ENCODE peak calls at places on chromosomes 12 and 14, in seven cellular contexts. I, F, V, G, Y, E and B are unnamed samples.

GRCh38 chr12:38921025-38921677 is 15.8 kb upstream of the CPNE8 start:
- DNase-seq in I (no peak), F (no peak), V (peak; percentile 51), G (no peak), Y (no peak), E (no peak), B (peak; percentile 1)

GRCh38 chr12:104281636-104282035 is 21.9 kb upstream of the EID3 start:
- DNase-seq in I (no peak), F (no peak), V (no peak), G (no peak), Y (no peak), E (no peak), B (no peak)

GRCh38 chr12:90922068-90922743 is 32.8 kb downstream of the CCER1 start:
- DNase-seq in I (no peak), F (no peak), V (no peak), G (no peak), Y (no peak), E (no peak), B (no peak)

GRCh38 chr14:31122098-31122611 is 85.4 kb downstream of the HECTD1 start:
- DNase-seq in I (no peak), F (no peak), V (no peak), G (no peak), Y (no peak), E (no peak), B (no peak)

GRCh38 chr14:79585845-79586244 is 625.5 kb downstream of the DIO2 start:
- DNase-seq in I (no peak), F (no peak), V (no peak), G (no peak), Y (no peak), E (no peak), B (peak; percentile 40)

GRCh38 chr14:58918066-58918465 is 270.4 kb upstream of the DAAM1 start:
- DNase-seq in I (no peak), F (no peak), V (no peak), G (no peak), Y (no peak), E (no peak), B (no peak)

GRCh38 chr12:21416611-21417121 is 20.8 kb upstream of the PYROXD1 start:
- DNase-seq in I (no peak), F (no peak), V (no peak), G (no peak), Y (no peak), E (no peak), B (no peak)

GRCh38 chr14:103142903-103143302 is 19.6 kb downstream of the TNFAIP2 start:
- DNase-seq in I (no peak), F (no peak), V (no peak), G (no peak), Y (no peak), E (no peak), B (no peak)

GRCh38 chr14:50397461-50398196 is 948 bp upstream of the CDKL1 start:
- DNase-seq in I (no peak), F (no peak), V (no peak), G (no peak), Y (no peak), E (no peak), B (no peak)

GRCh38 chr14:89990218-89990617 is 34.5 kb downstream of the TDP1 start:
- DNase-seq in I (no peak), F (no peak), V (no peak), G (no peak), Y (no peak), E (no peak), B (no peak)

GRCh38 chr12:65886996-65887395 is 62.7 kb downstream of the HMGA2 start:
- DNase-seq in I (no peak), F (no peak), V (no peak), G (no peak), Y (no peak), E (no peak), B (no peak)

GRCh38 chr14:35818346-35819115 is 7.6 kb upstream of the BRMS1L start:
- DNase-seq in I (no peak), F (no peak), V (no peak), G (no peak), Y (peak; percentile 31), E (peak; percentile 20), B (no peak)

GRCh38 chr14:24415421-24416253 is 13.8 kb downstream of the CBLN3 start:
- DNase-seq in I (peak; percentile 77), F (no peak), V (no peak), G (no peak), Y (no peak), E (no peak), B (no peak)

GRCh38 chr14:59438148-59438766 is 26.9 kb downstream of the GPR135 start:
- DNase-seq in I (no peak), F (no peak), V (no peak), G (no peak), Y (no peak), E (no peak), B (no peak)

GRCh38 chr12:70485704-70486103 is 119.6 kb downstream of the KCNMB4 start:
- DNase-seq in I (no peak), F (no peak), V (no peak), G (no peak), Y (no peak), E (no peak), B (no peak)

GRCh38 chr12:121289962-121290361 is 6.5 kb downstream of the CAMKK2 start:
- DNase-seq in I (no peak), F (no peak), V (no peak), G (no peak), Y (no peak), E (no peak), B (no peak)

GRCh38 chr14:68563256-68564131 is 229.4 kb downstream of the ZFP36L1 start:
- DNase-seq in I (peak; percentile 82), F (no peak), V (no peak), G (no peak), Y (peak; percentile 98), E (no peak), B (no peak)

GRCh38 chr14:69625299-69626131 is 14.1 kb downstream of the SUSD6 start:
- DNase-seq in I (no peak), F (peak; percentile 94), V (peak; percentile 58), G (peak; percentile 83), Y (no peak), E (no peak), B (no peak)

GRCh38 chr14:103928011-103928890 is at the start of gene TDRD9:
- DNase-seq in I (no peak), F (no peak), V (no peak), G (no peak), Y (no peak), E (no peak), B (no peak)

GRCh38 chr12:6069452-6070093 is 54.9 kb downstream of the VWF start:
- DNase-seq in I (no peak), F (no peak), V (peak; percentile 45), G (no peak), Y (no peak), E (no peak), B (no peak)

GRCh38 chr14:95776798-95777615 is 63.1 kb upstream of the TCL1A start:
- DNase-seq in I (peak; percentile 62), F (no peak), V (no peak), G (no peak), Y (no peak), E (no peak), B (no peak)

GRCh38 chr12:71900091-71900490 is 38.6 kb upstream of the TPH2 start:
- DNase-seq in I (no peak), F (no peak), V (no peak), G (no peak), Y (no peak), E (no peak), B (no peak)

GRCh38 chr14:102733326-102733725 is 43.9 kb upstream of the TRAF3 start:
- DNase-seq in I (peak; percentile 71), F (no peak), V (no peak), G (peak; percentile 36), Y (no peak), E (no peak), B (no peak)

GRCh38 chr12:85275359-85275758 is 4.7 kb upstream of the ALX1 start:
- DNase-seq in I (no peak), F (no peak), V (no peak), G (no peak), Y (no peak), E (no peak), B (no peak)

GRCh38 chr12:52043386-52044212 is 7.6 kb upstream of the NR4A1 start:
- DNase-seq in I (no peak), F (no peak), V (no peak), G (no peak), Y (no peak), E (no peak), B (no peak)

GRCh38 chr14:64296561-64296960 is 2.4 kb upstream of the ESR2 start:
- DNase-seq in I (no peak), F (no peak), V (no peak), G (no peak), Y (no peak), E (no peak), B (no peak)

GRCh38 chr14:49363926-49364751 is 222.0 kb downstream of the RPS29 start:
- DNase-seq in I (no peak), F (no peak), V (no peak), G (no peak), Y (no peak), E (no peak), B (no peak)

GRCh38 chr12:45268672-45269406 is 52.9 kb downstream of the ANO6 start:
- DNase-seq in I (peak; percentile 91), F (no peak), V (peak; percentile 77), G (peak; percentile 76), Y (peak; percentile 78), E (no peak), B (peak; percentile 88)

GRCh38 chr14:104593241-104593701 is 11.3 kb downstream of the TMEM179 start:
- DNase-seq in I (no peak), F (no peak), V (no peak), G (no peak), Y (no peak), E (no peak), B (no peak)

GRCh38 chr12:59084758-59085383 is 164.6 kb upstream of the LRIG3 start:
- DNase-seq in I (no peak), F (no peak), V (no peak), G (no peak), Y (no peak), E (no peak), B (no peak)

GRCh38 chr14:85597701-85598100 is 67.8 kb downstream of the FLRT2 start:
- DNase-seq in I (no peak), F (no peak), V (no peak), G (no peak), Y (no peak), E (no peak), B (no peak)

GRCh38 chr14:90704362-90705051 is 111.7 kb downstream of the TTC7B start:
- DNase-seq in I (no peak), F (no peak), V (no peak), G (no peak), Y (no peak), E (no peak), B (no peak)

GRCh38 chr12:121181181-121181580 is 28.7 kb upstream of the P2RX4 start:
- DNase-seq in I (no peak), F (no peak), V (no peak), G (no peak), Y (no peak), E (no peak), B (no peak)